ENCODE peak calls at places on chromosome 16, in five cellular contexts. W is tibial nerve, O is lower leg skin, G is stomach, U is heart left ventricle. B is an unnamed sample.

GRCh38 chr16:13154799-13155198 is 253.4 kb downstream of the SHISA9 start:
- DNase-seq in G (no peak), O (no peak), U (no peak), W (no peak), B (no peak)

GRCh38 chr16:22183901-22184614 is 21.8 kb downstream of the SDR42E2 start:
- DNase-seq in W (no peak), O (no peak), U (no peak), G (no peak), B (no peak)

GRCh38 chr16:48053346-48053745 is 102.4 kb downstream of the ABCC12 start:
- DNase-seq in O (no peak), W (no peak), G (no peak), U (no peak), B (no peak)

GRCh38 chr16:49809112-49809511 is 46.8 kb downstream of the ZNF423 start:
- DNase-seq in G (no peak), O (no peak), W (no peak), U (no peak), B (no peak)

GRCh38 chr16:5323284-5323683 is 225.7 kb upstream of the EEF2KMT start:
- DNase-seq in U (no peak), G (no peak), O (no peak), W (no peak), B (no peak)

GRCh38 chr16:14172200-14172805 is 101.2 kb downstream of the MRTFB start:
- DNase-seq in G (no peak), O (no peak), W (no peak), U (no peak), B (no peak)

GRCh38 chr16:85861095-85861825 is 37.7 kb upstream of the IRF8 start:
- DNase-seq in G (no peak), W (no peak), U (no peak), O (no peak), B (no peak)

GRCh38 chr16:60642956-60643355 is 1393.3 kb downstream of the CDH8 start:
- DNase-seq in G (no peak), O (no peak), W (no peak), U (no peak), B (no peak)

GRCh38 chr16:19771796-19772195 is 53.7 kb downstream of the IQCK start:
- DNase-seq in W (no peak), G (no peak), O (no peak), U (no peak), B (no peak)

GRCh38 chr16:23504076-23504452 is 6.2 kb downstream of the GGA2 start:
- DNase-seq in G (no peak), W (peak; percentile 52), O (peak; percentile 78), U (peak; percentile 43), B (no peak)

GRCh38 chr16:85998868-85999729 is 100.1 kb downstream of the IRF8 start:
- DNase-seq in W (no peak), G (peak; percentile 10), U (no peak), O (no peak), B (no peak)

GRCh38 chr16:56237451-56237930 is 46.2 kb downstream of the GNAO1 start:
- DNase-seq in W (peak; percentile 26), U (no peak), G (no peak), O (no peak), B (no peak)

GRCh38 chr16:75460441-75460840 is 4.0 kb downstream of the TMEM170A start:
- DNase-seq in G (no peak), W (no peak), O (no peak), U (no peak), B (no peak)

GRCh38 chr16:12145918-12146317 is 169.4 kb downstream of the SNX29 start:
- DNase-seq in O (no peak), G (no peak), U (no peak), W (no peak), B (no peak)

GRCh38 chr16:8975039-8975438 is 11.3 kb upstream of the USP7 start:
- DNase-seq in W (no peak), O (no peak), U (no peak), G (no peak), B (no peak)

GRCh38 chr16:19963306-19963705 is 78.7 kb upstream of the GPRC5B start:
- DNase-seq in O (no peak), W (peak; percentile 5), U (peak; percentile 36), G (peak; percentile 84), B (no peak)

GRCh38 chr16:57863434-57864160 is 61.3 kb upstream of the KIFC3 start:
- DNase-seq in U (peak; percentile 61), W (peak; percentile 68), G (peak; percentile 71), O (peak; percentile 64), B (peak; percentile 22)

GRCh38 chr16:19294156-19294649 is 8.7 kb downstream of the CLEC19A start:
- DNase-seq in O (peak; percentile 52), W (peak; percentile 40), G (no peak), U (peak; percentile 58), B (no peak)

GRCh38 chr16:476039-476438 is 50.6 kb downstream of the RAB11FIP3 start:
- DNase-seq in O (no peak), G (no peak), W (no peak), U (no peak), B (no peak)

GRCh38 chr16:477758-478157 is 49.8 kb upstream of the CAPN15 start:
- DNase-seq in W (no peak), G (no peak), U (no peak), O (no peak), B (no peak)

GRCh38 chr16:474420-475122 is 49.1 kb downstream of the RAB11FIP3 start:
- DNase-seq in G (no peak), O (no peak), W (no peak), U (no peak), B (no peak)

GRCh38 chr16:473046-474043 is 47.9 kb downstream of the RAB11FIP3 start:
- DNase-seq in O (no peak), U (no peak), G (no peak), W (no peak), B (no peak)

DNA sequence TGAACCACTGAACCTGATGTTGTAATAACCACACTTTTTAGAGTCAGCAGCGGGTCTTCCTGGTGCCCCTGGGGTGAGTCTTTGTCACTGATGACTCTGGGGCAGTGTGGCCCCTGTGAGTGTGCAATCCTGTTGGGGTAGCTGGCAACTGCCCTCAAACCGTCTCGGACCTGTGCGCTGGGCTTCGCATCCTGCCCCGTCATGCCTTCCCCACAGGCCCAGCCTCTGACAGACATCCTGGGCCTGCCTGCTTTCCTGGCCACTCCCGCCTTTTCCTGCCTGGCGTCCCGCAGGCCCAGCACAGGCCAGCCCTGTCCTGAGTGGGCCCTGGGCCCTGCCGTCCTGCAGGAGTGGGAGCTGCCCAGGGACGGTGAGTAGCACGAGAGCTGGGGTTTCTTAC is 50.2 kb upstream of the CAPN15 start:
- DNase-seq in O (no peak), G (no peak), U (peak; percentile 51), W (no peak), B (no peak)
- TF ChIP-seq POLR2A in O (no peak), G (no peak), U (no peak), W (no peak), B (no peak)

GRCh38 chr16:84486126-84486525 is 18.3 kb downstream of the MEAK7 start:
- DNase-seq in U (no peak), W (no peak), O (no peak), G (peak; percentile 13), B (no peak)
- TF ChIP-seq POLR2A in U (no peak), W (no peak), O (no peak), G (no peak), B (no peak)

GRCh38 chr16:66512589-66513404 is 37.1 kb downstream of the TK2 start:
- DNase-seq in O (no peak), W (no peak), U (no peak), G (peak; percentile 21), B (no peak)
- TF ChIP-seq POLR2A in O (no peak), W (no peak), U (no peak), G (no peak), B (no peak)

GRCh38 chr16:67431077-67431804 is at the start of gene HSD11B2:
- DNase-seq in G (peak; percentile 71), U (no peak), O (no peak), W (no peak), B (peak; percentile 53)
- TF ChIP-seq POLR2A in G (no peak), U (no peak), O (no peak), W (no peak), B (no peak)

DNA sequence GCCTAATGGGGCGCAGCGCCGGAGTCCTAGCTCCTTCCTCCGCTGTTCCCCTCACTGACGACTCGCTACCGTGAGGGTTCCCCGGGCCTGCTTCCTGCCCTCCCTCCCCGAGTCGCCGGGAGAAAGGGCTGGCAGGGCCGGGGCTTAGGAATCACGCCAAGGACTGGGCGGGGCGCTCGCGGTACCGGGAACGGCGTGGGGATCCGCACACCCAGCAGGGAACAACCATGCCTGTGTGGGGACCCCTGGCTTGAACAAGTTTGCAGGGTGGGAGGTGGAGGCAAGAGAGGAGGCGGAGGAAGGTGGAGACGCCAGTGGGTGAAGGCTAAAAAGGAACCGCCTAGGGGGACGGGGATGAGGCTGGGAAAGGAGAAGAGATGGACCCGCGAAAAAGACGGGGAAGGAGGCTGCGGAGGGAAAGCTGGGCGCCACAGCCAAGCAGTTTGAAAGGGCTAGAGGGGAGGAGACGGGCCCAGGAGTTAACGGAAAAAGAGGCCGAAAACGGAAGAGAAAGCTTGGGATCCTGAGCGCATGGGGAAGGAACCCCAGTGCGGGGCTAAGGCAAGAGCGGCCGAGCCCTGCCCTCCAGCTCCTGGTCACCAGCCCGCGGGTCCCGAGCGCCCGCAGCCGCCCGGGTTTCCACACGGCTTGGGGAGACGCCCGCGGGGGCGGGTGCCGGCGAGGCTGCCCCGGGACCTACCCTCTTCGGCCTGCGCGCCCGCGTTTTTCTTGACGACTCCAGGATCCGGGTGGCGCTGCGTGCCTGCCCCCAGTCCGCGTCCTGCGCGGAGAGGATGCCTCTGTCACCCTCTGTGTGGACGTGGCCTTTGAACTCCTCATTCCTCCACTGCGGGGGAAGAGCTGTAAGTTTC is 1.3 kb upstream of the CDH11 start:
- DNase-seq in O (peak; percentile 52), G (peak; percentile 26), U (peak; percentile 56), W (peak; percentile 62), B (no peak)
- TF ChIP-seq POLR2A in O (no peak), G (no peak), U (no peak), W (peak; percentile 9), B (no peak)

GRCh38 chr16:3023415-3023668 is 400 bp downstream of the HCFC1R1 start:
- DNase-seq in O (no peak), W (no peak), G (no peak), U (peak; percentile 75), B (peak; percentile 67)

GRCh38 chr16:3023669-3024478 is at the start of the genes HCFC1R1 and THOC6:
- DNase-seq in U (peak; percentile 98), O (peak; percentile 96), W (peak; percentile 95), G (peak; percentile 98), B (peak; percentile 99)

GRCh38 chr16:3021449-3022207 is 1.5 kb downstream of the TNFRSF12A start:
- DNase-seq in W (peak; percentile 66), U (peak; percentile 89), O (peak; percentile 68), G (peak; percentile 80), B (peak; percentile 87)

GRCh38 chr16:3022208-3022696 is 1.5 kb downstream of the HCFC1R1 start:
- DNase-seq in W (peak; percentile 87), O (peak; percentile 90), G (peak; percentile 91), U (peak; percentile 94), B (peak; percentile 91)

GRCh38 chr16:3022697-3023414 is 886 bp downstream of the HCFC1R1 start:
- DNase-seq in U (no peak), G (no peak), W (no peak), O (no peak), B (peak; percentile 46)
- TF ChIP-seq POLR2A in U (no peak), G (no peak), W (no peak), O (no peak), B (no peak)

GRCh38 chr16:30063893-30064745 is 1.4 kb upstream of the ALDOA start:
- DNase-seq in O (peak; percentile 73), U (peak; percentile 91), G (peak; percentile 79), W (peak; percentile 79), B (peak; percentile 70)
- TF ChIP-seq POLR2A in O (no peak), U (no peak), G (no peak), W (peak; percentile 29), B (peak; percentile 61)

B was measured in erythroblast.